ENCODE peak calls at places on chromosomes 3 and 15, in seven cellular contexts. O, V, F, R, P, S and M are unnamed samples.

GRCh38 chr3:108820586-108820985 is 2.0 kb upstream of the TRAT1 start:
- DNase-seq in P (no peak), F (no peak), O (no peak), V (no peak), S (no peak), R (no peak), M (no peak)

GRCh38 chr3:193040836-193041672 is 123.4 kb upstream of the MB21D2 start:
- DNase-seq in F (no peak), O (peak), R (no peak), V (peak), P (no peak), S (no peak), M (no peak)

GRCh38 chr3:53845103-53845880 is 927 bp downstream of the CHDH start:
- DNase-seq in F (peak), R (peak), V (peak), S (peak), P (peak), O (peak), M (peak)

GRCh38 chr3:178623666-178624255 is 87.5 kb downstream of the KCNMB2 start:
- DNase-seq in P (no peak), S (no peak), O (no peak), R (peak), F (no peak), V (no peak), M (no peak)

GRCh38 chr3:23405081-23405480 is 202.0 kb downstream of the UBE2E2 start:
- DNase-seq in V (no peak), S (no peak), F (no peak), P (no peak), R (no peak), O (no peak), M (no peak)

GRCh38 chr15:66008920-66009572 is 139.8 kb downstream of the RAB11A start:
- DNase-seq in P (no peak), O (peak), F (no peak), R (no peak), V (no peak), S (no peak), M (no peak)

GRCh38 chr3:138939563-138940241 is 7.2 kb downstream of the FOXL2 start:
- DNase-seq in R (peak), F (no peak), V (no peak), O (no peak), S (no peak), P (peak), M (no peak)

GRCh38 chr3:194183271-194183670 is 47.3 kb downstream of the HES1 start:
- DNase-seq in R (no peak), S (no peak), V (no peak), P (no peak), O (no peak), F (no peak), M (no peak)

GRCh38 chr15:45157056-45157455 is 27.3 kb downstream of the DUOX1 start:
- DNase-seq in R (no peak), S (no peak), O (no peak), F (no peak), P (no peak), V (no peak), M (no peak)

GRCh38 chr15:69921626-69922624 is 175.8 kb downstream of the TLE3 start:
- DNase-seq in V (no peak), O (no peak), S (no peak), F (no peak), R (no peak), P (no peak), M (no peak)

GRCh38 chr3:124791142-124791541 is 60.9 kb downstream of the UMPS start:
- DNase-seq in V (no peak), O (no peak), P (no peak), S (no peak), R (no peak), F (no peak), M (no peak)

GRCh38 chr15:82944038-82944437 is 8.5 kb downstream of the HOMER2 start:
- DNase-seq in P (no peak), O (no peak), R (no peak), S (no peak), F (no peak), V (no peak), M (no peak)

GRCh38 chr15:87764461-87765236 is 491.9 kb downstream of the NTRK3 start:
- DNase-seq in F (no peak), P (no peak), V (no peak), R (no peak), O (peak), S (peak), M (no peak)

GRCh38 chr3:6228958-6229683 is 631.8 kb upstream of the GRM7 start:
- DNase-seq in F (no peak), R (no peak), P (no peak), V (no peak), S (no peak), O (no peak), M (no peak)

GRCh38 chr15:100454148-100454547 is 74.6 kb downstream of the CERS3 start:
- DNase-seq in R (no peak), V (no peak), P (no peak), S (no peak), O (no peak), F (no peak), M (no peak)

GRCh38 chr3:152827313-152827712 is 7.6 kb upstream of the P2RY1 start:
- DNase-seq in R (no peak), V (no peak), O (no peak), F (no peak), S (no peak), P (no peak), M (no peak)

GRCh38 chr3:72907131-72907697 is 19.4 kb downstream of the GXYLT2 start:
- DNase-seq in S (no peak), P (peak), F (no peak), V (no peak), O (no peak), R (no peak), M (no peak)

GRCh38 chr15:31774045-31774444 is 256.3 kb upstream of the CHRNA7 start:
- DNase-seq in O (no peak), R (no peak), V (no peak), F (no peak), S (no peak), P (no peak), M (no peak)

GRCh38 chr3:159751754-159752153 is 236.9 kb upstream of the IL12A start:
- DNase-seq in F (no peak), R (no peak), P (no peak), O (no peak), S (no peak), V (no peak), M (no peak)

GRCh38 chr15:36911322-36911944 is 188.9 kb downstream of the MEIS2 start:
- DNase-seq in R (no peak), F (no peak), O (no peak), V (peak), P (no peak), S (no peak), M (no peak)

GRCh38 chr3:119613872-119614271 is 16.2 kb downstream of the PLA1A start:
- DNase-seq in V (no peak), R (no peak), O (no peak), P (no peak), S (no peak), F (no peak), M (no peak)

GRCh38 chr3:183230826-183231225 is 22.2 kb upstream of the B3GNT5 start:
- DNase-seq in S (no peak), R (no peak), V (no peak), P (no peak), F (no peak), O (no peak), M (no peak)

GRCh38 chr3:99520511-99520910 is 117.9 kb upstream of the COL8A1 start:
- DNase-seq in S (no peak), F (no peak), P (no peak), O (no peak), R (no peak), V (no peak), M (no peak)

GRCh38 chr3:110815008-110815583 is 256.5 kb upstream of the NECTIN3 start:
- DNase-seq in P (no peak), V (no peak), R (no peak), F (no peak), S (no peak), O (peak), M (no peak)

GRCh38 chr3:13346481-13347389 is 73.4 kb downstream of the NUP210 start:
- DNase-seq in R (no peak), V (no peak), S (no peak), F (peak), P (no peak), O (no peak), M (peak)

GRCh38 chr3:120450261-120450913 is 405 bp downstream of the FSTL1 start:
- DNase-seq in P (peak), R (no peak), F (peak), S (no peak), O (peak), V (no peak), M (peak)

GRCh38 chr3:122247825-122248185 is 64.3 kb downstream of the CASR start:
- DNase-seq in R (no peak), O (no peak), P (no peak), S (no peak), F (no peak), V (no peak), M (no peak)

GRCh38 chr3:40725026-40725425 is 200.3 kb downstream of the ZNF621 start:
- DNase-seq in S (no peak), P (no peak), R (no peak), V (no peak), O (no peak), F (peak), M (no peak)

GRCh38 chr3:186871403-186871924 is 29.0 kb downstream of the ADIPOQ start:
- DNase-seq in S (no peak), P (no peak), F (no peak), R (no peak), O (no peak), V (no peak), M (no peak)

GRCh38 chr3:114376516-114376915 is 82.7 kb downstream of the TIGIT start:
- DNase-seq in S (no peak), R (no peak), P (no peak), V (no peak), O (no peak), F (no peak), M (no peak)

GRCh38 chr15:99321477-99321876 is 70.2 kb downstream of the LRRC28 start:
- DNase-seq in S (no peak), V (no peak), R (no peak), O (no peak), P (no peak), F (no peak), M (no peak)

GRCh38 chr3:177516130-177517011 is 319.1 kb upstream of the TBL1XR1 start:
- DNase-seq in S (no peak), F (no peak), P (no peak), R (peak), O (no peak), V (peak), M (no peak)

GRCh38 chr3:3765661-3766060 is 33.6 kb upstream of the LRRN1 start:
- DNase-seq in S (no peak), F (no peak), P (no peak), O (no peak), V (no peak), R (no peak), M (no peak)

GRCh38 chr3:124260206-124260915 is 268.4 kb upstream of the ROPN1 start:
- DNase-seq in S (no peak), V (no peak), P (peak), R (no peak), O (peak), F (no peak), M (no peak)

GRCh38 chr3:127682576-127682975 is 9.8 kb downstream of the ABTB1 start:
- DNase-seq in V (no peak), S (no peak), O (no peak), R (peak), P (peak), F (peak), M (no peak)

GRCh38 chr15:100529556-100529955 is 806 bp upstream of the CERS3 start:
- DNase-seq in F (no peak), V (no peak), O (no peak), P (no peak), R (no peak), S (no peak), M (no peak)

GRCh38 chr3:50050361-50050760 is 38.4 kb upstream of the RBM5 start:
- DNase-seq in R (no peak), V (peak), F (no peak), S (no peak), O (no peak), P (no peak), M (no peak)

GRCh38 chr3:23865595-23866396 is 51.0 kb downstream of the NKIRAS1 start:
- DNase-seq in S (peak), P (no peak), F (no peak), O (peak), V (peak), R (no peak), M (no peak)

GRCh38 chr3:166211451-166211850 is 374.2 kb upstream of the BCHE start:
- DNase-seq in P (no peak), O (no peak), S (no peak), R (no peak), V (no peak), F (no peak), M (no peak)

DNA sequence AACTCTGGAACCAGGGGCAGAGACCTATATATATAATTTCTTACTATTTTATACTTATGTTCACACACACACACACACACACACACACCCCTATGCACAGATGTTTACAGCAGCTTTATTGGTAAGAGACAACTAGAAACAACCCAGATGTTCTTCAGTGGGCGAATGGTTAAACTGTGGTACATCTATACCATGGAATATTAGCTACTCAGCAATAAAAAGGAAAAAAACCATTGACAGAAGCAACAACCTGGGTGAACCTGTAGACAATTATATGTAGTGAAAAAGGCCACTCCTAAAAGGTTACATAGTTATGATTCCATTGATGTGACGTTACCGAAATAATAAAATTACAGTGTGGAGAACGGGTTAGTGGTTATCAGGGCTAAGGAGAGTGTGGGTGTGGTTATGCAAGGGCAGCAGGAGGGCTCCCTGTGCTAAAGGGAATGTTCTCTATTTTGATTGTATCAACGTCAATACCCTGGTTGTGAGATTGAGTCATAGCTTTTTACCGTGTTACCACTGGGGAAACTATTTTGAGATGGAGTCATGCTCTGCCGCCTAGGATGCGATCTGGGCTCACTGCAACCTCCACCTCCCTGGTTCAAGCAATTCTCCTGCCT is 85.5 kb downstream of the FLNB start:
- DNase-seq in R (no peak), S (no peak), F (no peak), P (peak), O (peak), V (no peak), M (no peak)
- H3K27ac ChIP-seq in R (no peak), S (no peak), F (no peak), P (no peak), O (peak), V (no peak), M (no peak)

GRCh38 chr3:47782538-47783308 is 1.0 kb upstream of the SMARCC1 start:
- DNase-seq in O (no peak), P (peak), F (no peak), V (no peak), S (no peak), R (no peak), M (no peak)

GRCh38 chr3:47783673-47784072 is 2.0 kb upstream of the SMARCC1 start:
- DNase-seq in S (no peak), V (no peak), F (no peak), O (no peak), P (no peak), R (no peak), M (no peak)

GRCh38 chr3:47781326-47781684 is 388 bp downstream of the SMARCC1 start:
- DNase-seq in R (peak), F (peak), V (no peak), S (no peak), P (peak), O (peak), M (peak)

GRCh38 chr3:47780727-47781325 is 867 bp downstream of the SMARCC1 start:
- DNase-seq in O (peak), S (no peak), P (no peak), F (no peak), R (no peak), V (peak), M (no peak)

GRCh38 chr3:47781685-47782537 is at the start of gene SMARCC1:
- DNase-seq in F (peak), O (peak), P (peak), R (peak), V (peak), S (peak), M (peak)
- TF ChIP-seq POLR2A in F (peak), O (peak), P (peak), R (peak), V (peak), S (peak), M (peak)

DNA sequence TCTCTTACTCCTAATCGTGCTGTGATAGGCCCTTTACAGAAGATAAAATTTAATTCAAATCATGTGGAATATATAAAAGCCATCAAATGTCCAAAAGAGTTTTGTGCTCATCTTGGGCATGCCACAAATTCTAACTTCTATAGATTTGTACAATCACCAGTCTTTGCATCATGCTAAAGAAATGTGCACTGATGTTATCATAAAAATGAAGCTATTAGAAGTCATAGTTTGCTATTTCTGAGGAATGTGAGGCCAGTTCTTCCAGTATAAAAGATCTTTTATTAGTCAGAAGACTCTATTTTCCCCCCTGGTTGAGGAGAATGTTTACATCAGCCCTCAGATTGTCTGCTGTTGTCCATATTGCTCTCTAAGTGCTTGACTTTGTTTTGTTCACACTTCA is 2.1 kb upstream of the ANXA2 start:
- DNase-seq in R (no peak), O (no peak), P (no peak), V (no peak), S (no peak), F (no peak), M (no peak)
- TF ChIP-seq EP300 in R (no peak), O (no peak), P (no peak), V (no peak), S (no peak), F (no peak), M (no peak)

DNA sequence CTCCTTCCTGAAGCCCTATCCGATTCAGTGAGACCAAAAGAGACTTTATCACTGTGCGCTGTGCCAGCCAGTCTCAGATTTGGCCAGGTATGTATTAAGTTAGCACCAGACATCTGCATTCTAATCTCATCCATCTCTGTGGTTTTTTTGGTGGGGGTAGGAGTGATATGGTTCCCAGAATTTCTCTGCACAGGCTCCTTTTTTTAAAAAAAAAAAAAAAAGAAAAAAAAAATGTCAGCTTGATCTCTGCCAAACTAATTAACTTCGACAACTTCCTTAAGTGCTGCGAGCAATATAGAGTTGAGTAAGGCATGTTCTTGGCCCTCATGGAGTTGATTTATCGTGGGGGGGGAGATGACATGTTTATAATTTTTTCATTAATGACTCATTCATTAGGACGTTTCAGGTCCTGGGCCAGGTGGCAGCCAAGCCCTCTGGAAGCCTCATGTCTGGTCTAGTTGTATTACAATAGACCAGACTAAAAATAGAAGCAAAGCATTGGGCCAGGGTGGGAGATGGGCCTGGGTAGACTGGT is 12.9 kb downstream of the SLCO3A1 start:
- DNase-seq in F (no peak), S (no peak), R (peak), O (no peak), V (no peak), P (no peak), M (no peak)
- H3K27ac ChIP-seq in F (peak), S (no peak), R (peak), O (peak), V (no peak), P (peak), M (peak)

GRCh38 chr15:84725001-84725491 is 9.1 kb upstream of the SEC11A start:
- DNase-seq in V (no peak), S (no peak), P (no peak), O (no peak), R (no peak), F (no peak), M (no peak)
- TF ChIP-seq POLR2A in V (no peak), S (no peak), P (no peak), O (no peak), R (no peak), F (no peak), M (no peak)